ENCODE peak calls at places on chromosomes 12 and 14, in six cellular contexts. H is fibroblast of lung, Y is astrocyte, X is neuronal stem cell, L is SK-N-SH, S is neural progenitor cell. N is an unnamed sample.

GRCh38 chr14:95891742-95892141 is 15.1 kb downstream of the TUNAR start:
- DNase-seq in H (peak), Y (peak), X (no peak), L (no peak), S (no peak), N (peak)

GRCh38 chr12:13208533-13209278 is 12.2 kb downstream of the EMP1 start:
- DNase-seq in H (no peak), Y (no peak), X (no peak), L (peak), S (peak), N (peak)

GRCh38 chr14:25406818-25407217 is 356.9 kb upstream of the STXBP6 start:
- DNase-seq in H (peak), Y (no peak), X (peak), L (no peak), S (peak), N (peak)

GRCh38 chr12:54439521-54440255 is 20.6 kb upstream of the ITGA5 start:
- DNase-seq in H (peak), Y (peak), X (no peak), L (peak), S (peak), N (peak)

GRCh38 chr12:94147991-94148840 is at the start of gene PLXNC1:
- DNase-seq in H (peak), Y (peak), X (peak), L (peak), S (peak), N (peak)

GRCh38 chr14:30291216-30291615 is 267.7 kb upstream of the G2E3 start:
- DNase-seq in H (peak), Y (peak), X (no peak), L (no peak), S (no peak), N (peak)

GRCh38 chr12:124603143-124603542 is 35.7 kb upstream of the NCOR2 start:
- DNase-seq in H (no peak), Y (no peak), X (no peak), L (peak), S (no peak), N (no peak)

GRCh38 chr14:104600805-104601204 is 3.8 kb downstream of the TMEM179 start:
- DNase-seq in H (no peak), Y (no peak), X (no peak), L (peak), S (no peak), N (no peak)

GRCh38 chr14:78405071-78405856 is 235.1 kb downstream of the NRXN3 start:
- DNase-seq in H (peak), Y (no peak), X (no peak), L (peak), S (no peak), N (no peak)

GRCh38 chr12:34399631-34400422 is 377.5 kb downstream of the ALG10 start:
- DNase-seq in H (no peak), Y (no peak), X (no peak), L (peak), S (no peak), N (no peak)

GRCh38 chr12:131357152-131357747 is 353.6 kb upstream of the SFSWAP start:
- DNase-seq in H (no peak), Y (no peak), X (no peak), L (no peak), S (no peak), N (no peak)

GRCh38 chr12:123900898-123901376 is 71.7 kb downstream of the CCDC92 start:
- DNase-seq in H (peak), Y (peak), X (no peak), L (no peak), S (peak), N (no peak)

GRCh38 chr14:21476925-21477681 is at the start of the genes RAB2B and TOX4:
- DNase-seq in H (peak), Y (peak), X (peak), L (peak), S (peak), N (peak)

GRCh38 chr14:23572524-23572828 is 4.9 kb upstream of the AP1G2 start:
- DNase-seq in H (no peak), Y (no peak), X (no peak), L (no peak), S (no peak), N (no peak)
- H3K4me2 ChIP-seq in H (no peak), Y (no peak), X (no peak), L (no peak), S (no peak), N (no peak)

DNA sequence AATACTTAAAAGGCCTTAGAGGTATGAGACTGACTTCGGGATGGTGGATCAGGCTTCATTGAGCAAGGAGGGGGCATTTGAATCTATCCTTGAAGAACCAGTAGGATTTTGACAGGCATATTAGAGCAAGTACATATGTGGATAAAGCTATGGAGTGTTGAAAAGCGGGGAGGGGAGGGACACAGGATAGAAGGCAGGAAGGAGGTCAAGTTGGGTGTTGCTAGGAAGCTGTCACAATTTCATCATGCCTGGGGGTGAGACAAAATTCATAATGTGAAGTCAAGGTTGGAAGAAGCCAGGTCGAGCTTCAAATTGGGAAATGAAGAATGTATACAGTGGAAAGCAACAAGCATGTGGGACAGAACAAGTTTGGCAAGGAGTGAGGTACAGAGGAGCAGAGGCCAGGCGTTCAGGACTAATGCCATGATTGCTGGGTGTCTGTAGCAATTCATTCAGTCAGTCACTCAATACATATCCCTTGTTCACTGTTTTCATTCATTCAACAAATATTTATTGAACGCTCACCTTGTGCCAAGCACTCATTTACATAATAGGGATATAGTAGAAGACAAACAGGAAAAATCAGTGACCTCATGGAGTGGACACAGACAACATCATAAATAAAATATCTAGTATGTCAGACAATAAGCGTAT is 58.3 kb upstream of the LTA4H start:
- DNase-seq in H (no peak), Y (no peak), X (no peak), L (no peak), S (no peak), N (no peak)
- H3K9ac ChIP-seq in H (no peak), Y (no peak), X (no peak), L (no peak), S (no peak), N (no peak)

GRCh38 chr12:52151859-52152783 is 39.7 kb downstream of the KRT80 start:
- DNase-seq in H (peak), Y (no peak), X (peak), L (peak), S (peak), N (peak)
- H3K4me2 ChIP-seq in H (peak), Y (peak), X (peak), L (no peak), S (peak), N (peak)

GRCh38 chr12:4434299-4434698 is 11.3 kb downstream of the FGF6 start:
- DNase-seq in H (no peak), Y (no peak), X (no peak), L (no peak), S (no peak), N (no peak)

GRCh38 chr12:4434721-4435425 is 10.7 kb downstream of the FGF6 start:
- DNase-seq in H (no peak), Y (no peak), X (no peak), L (no peak), S (no peak), N (no peak)

GRCh38 chr12:4432878-4433820 is 12.5 kb downstream of the FGF6 start:
- DNase-seq in H (no peak), Y (no peak), X (no peak), L (no peak), S (no peak), N (no peak)

GRCh38 chr12:4438834-4439596 is 6.6 kb downstream of the FGF6 start:
- DNase-seq in H (no peak), Y (no peak), X (no peak), L (no peak), S (no peak), N (no peak)

GRCh38 chr12:4435537-4435936 is 10.1 kb downstream of the FGF6 start:
- DNase-seq in H (no peak), Y (no peak), X (no peak), L (no peak), S (no peak), N (no peak)
- H3K9ac ChIP-seq in H (no peak), Y (no peak), X (no peak), L (no peak), S (no peak), N (no peak)

N was measured in GM23248.